ENCODE peak calls at places on chromosomes 3 and 15, in six cellular contexts. H, M, I, P, A and N are unnamed samples. For H3K4me1, the result is how much of the 10 kb centered on the place peaks cover.

GRCh38 chr3:142888099-142888483 is 792 bp downstream of the PCOLCE2 start:
- DNase-seq in H (peak), M (peak), I (no peak), P (peak), A (peak), N (no peak)

GRCh38 chr3:47425383-47425778 is 44.6 kb downstream of the PTPN23 start:
- DNase-seq in H (no peak), M (no peak), I (no peak), P (no peak), A (no peak), N (no peak)

GRCh38 chr3:129690406-129690805 is 83.9 kb upstream of the PLXND1 start:
- DNase-seq in H (peak), M (no peak), I (no peak), P (peak), A (peak), N (no peak)

GRCh38 chr3:70053293-70053692 is 53.8 kb downstream of the SAMMSON start:
- DNase-seq in H (no peak), M (no peak), I (no peak), P (no peak), A (no peak), N (no peak)

GRCh38 chr3:194422188-194422587 is 23.1 kb upstream of the GP5 start:
- DNase-seq in H (peak), M (no peak), I (no peak), P (no peak), A (no peak), N (no peak)

GRCh38 chr3:134803051-134803505 is 8.0 kb downstream of the EPHB1 start:
- DNase-seq in H (no peak), M (no peak), I (no peak), P (no peak), A (no peak), N (no peak)

GRCh38 chr3:120171134-120171863 is 77.1 kb upstream of the GSK3B start:
- DNase-seq in H (peak), M (no peak), I (no peak), P (no peak), A (no peak), N (no peak)

GRCh38 chr3:143875566-143875965 is 27.3 kb upstream of the SLC9A9 start:
- DNase-seq in H (no peak), M (no peak), I (no peak), P (no peak), A (no peak), N (no peak)

GRCh38 chr3:64224826-64225606 is at the start of gene PRICKLE2:
- DNase-seq in H (peak), M (peak), I (peak), P (peak), A (peak), N (peak)

GRCh38 chr3:52490938-52491526 is 4.1 kb upstream of the STAB1 start:
- DNase-seq in H (no peak), M (peak), I (no peak), P (peak), A (no peak), N (no peak)

GRCh38 chr15:63065262-63066234 is 23.0 kb downstream of the TPM1 start:
- DNase-seq in H (peak), M (no peak), I (no peak), P (no peak), A (no peak), N (no peak)

GRCh38 chr15:84887928-84888327 is 3.5 kb downstream of the SLC28A1 start:
- DNase-seq in H (no peak), M (no peak), I (no peak), P (no peak), A (no peak), N (no peak)

GRCh38 chr3:24886511-24886910 is 391.9 kb upstream of the THRB start:
- DNase-seq in H (no peak), M (no peak), I (no peak), P (no peak), A (no peak), N (no peak)

GRCh38 chr3:193831495-193832455 is 238.8 kb downstream of the OPA1 start:
- DNase-seq in H (no peak), M (no peak), I (no peak), P (no peak), A (peak), N (peak)

GRCh38 chr15:42324308-42324707 is 35.0 kb upstream of the CAPN3 start:
- DNase-seq in H (peak), M (no peak), I (no peak), P (no peak), A (no peak), N (no peak)

GRCh38 chr15:85582719-85583089 is 202.3 kb downstream of the AKAP13 start:
- DNase-seq in H (peak), M (peak), I (peak), P (peak), A (peak), N (peak)

GRCh38 chr3:127735767-127736693 is 63.3 kb downstream of the ABTB1 start:
- DNase-seq in H (peak), M (no peak), I (peak), P (no peak), A (peak), N (peak)

GRCh38 chr3:134640378-134640777 is 10.4 kb downstream of the KY start:
- DNase-seq in H (no peak), M (no peak), I (no peak), P (no peak), A (no peak), N (no peak)

GRCh38 chr15:83983634-83984458 is 251.7 kb upstream of the GOLGA6L4 start:
- DNase-seq in H (no peak), M (no peak), I (no peak), P (no peak), A (peak), N (no peak)

GRCh38 chr3:124126446-124127017 is 134.6 kb upstream of the ROPN1 start:
- DNase-seq in H (no peak), M (no peak), I (no peak), P (no peak), A (no peak), N (no peak)

GRCh38 chr3:52305926-52306325 is 10.2 kb upstream of the DNAH1 start:
- DNase-seq in H (no peak), M (no peak), I (no peak), P (no peak), A (no peak), N (no peak)

GRCh38 chr3:42880601-42881451 is 5.1 kb upstream of the CYP8B1 start:
- DNase-seq in H (peak), M (peak), I (peak), P (peak), A (peak), N (peak)

GRCh38 chr3:112399064-112399463 is 66.1 kb downstream of the CD200 start:
- DNase-seq in H (no peak), M (no peak), I (no peak), P (no peak), A (no peak), N (no peak)

GRCh38 chr3:117868766-117869165 is 1159.2 kb downstream of the TUSC7 start:
- DNase-seq in H (peak), M (no peak), I (no peak), P (no peak), A (no peak), N (no peak)

GRCh38 chr3:129599073-129599472 is 7.4 kb downstream of the PLXND1 start:
- DNase-seq in H (peak), M (no peak), I (no peak), P (no peak), A (no peak), N (no peak)

GRCh38 chr15:98954411-98954810 is 53.2 kb downstream of the PGPEP1L start:
- DNase-seq in H (peak), M (peak), I (peak), P (no peak), A (peak), N (peak)

GRCh38 chr3:12750223-12750622 is 8.8 kb downstream of the TMEM40 start:
- DNase-seq in H (peak), M (peak), I (no peak), P (peak), A (peak), N (no peak)

GRCh38 chr3:179613807-179614206 is 9.2 kb downstream of the NDUFB5 start:
- DNase-seq in H (peak), M (no peak), I (no peak), P (no peak), A (no peak), N (no peak)

GRCh38 chr3:42071720-42072582 is 19.2 kb upstream of the TRAK1 start:
- DNase-seq in H (peak), M (peak), I (peak), P (peak), A (peak), N (peak)

GRCh38 chr3:101011086-101011485 is 17.9 kb upstream of the ABI3BP start:
- DNase-seq in H (peak), M (no peak), I (no peak), P (no peak), A (no peak), N (no peak)

GRCh38 chr3:46368569-46368968 is 2.2 kb upstream of the CCR5 start:
- DNase-seq in H (no peak), M (peak), I (peak), P (peak), A (peak), N (peak)

DNA sequence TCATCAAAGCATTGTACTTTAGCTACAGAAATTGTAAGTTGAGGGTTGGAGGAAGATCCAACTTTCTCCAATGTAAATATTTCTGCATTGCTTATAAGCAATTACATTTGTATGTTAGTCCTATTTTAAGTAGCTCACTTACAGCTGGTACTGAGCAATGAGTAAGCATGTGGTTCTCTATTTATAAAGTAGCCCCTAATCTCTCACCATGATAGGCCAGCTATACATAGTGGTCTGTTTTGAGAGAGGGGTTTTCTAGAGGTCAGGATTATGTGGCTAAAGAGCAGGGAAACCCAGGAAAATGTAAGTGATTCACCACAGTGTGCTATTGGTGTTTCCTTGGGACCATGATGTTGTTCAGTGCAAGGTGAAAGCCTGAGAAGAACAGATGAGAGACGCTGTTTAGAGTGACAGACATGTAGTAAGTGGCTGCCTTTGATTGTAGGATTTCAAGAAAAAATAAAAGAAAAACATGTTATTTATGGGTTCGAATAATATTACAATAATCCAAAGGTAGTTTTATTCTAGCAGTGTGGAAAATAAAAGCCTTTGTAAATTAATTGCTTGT is 26.4 kb downstream of the RBMS3 start:
- DNase-seq in H (no peak), M (no peak), I (no peak), P (no peak), A (no peak), N (no peak)
- H3K4me1 ChIP-seq in H (under half), M (half or more), I (under half), P (under half), A (under half), N (under half)

GRCh38 chr15:65029736-65030208 is 333 bp upstream of the MTFMT start:
- DNase-seq in H (no peak), M (no peak), I (no peak), P (no peak), A (no peak), N (no peak)
- H3K4me1 ChIP-seq in H (under half), M (under half), I (under half), P (under half), A (under half), N (under half)

DNA sequence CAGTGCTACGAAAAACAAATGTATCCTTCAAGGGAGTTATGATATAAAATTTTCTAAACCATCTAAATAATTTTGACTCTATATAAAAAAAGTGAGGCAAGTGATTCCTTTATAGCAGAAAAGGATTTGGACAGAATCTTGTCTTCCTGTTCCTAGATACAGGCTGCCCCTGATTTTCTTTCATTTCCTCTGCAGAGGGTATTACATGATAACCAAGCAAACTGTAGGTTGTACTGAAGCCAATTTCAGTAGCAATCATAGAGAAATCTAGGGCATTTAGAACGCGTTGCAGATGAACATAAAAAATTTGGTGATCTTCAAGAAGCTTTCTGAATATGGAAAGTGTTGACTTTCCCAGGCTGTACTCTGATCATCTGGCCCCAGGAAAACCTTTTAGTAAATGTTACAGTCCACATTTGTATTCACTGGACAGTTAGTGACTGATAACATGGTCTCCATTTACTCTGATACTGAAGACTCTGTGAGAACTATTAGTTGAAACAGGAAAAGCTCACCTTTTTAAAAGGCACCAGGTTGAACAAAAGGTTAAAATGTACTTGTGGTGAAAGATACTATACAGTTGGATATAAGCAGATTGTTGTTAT is 9.1 kb upstream of the UTS2B start:
- DNase-seq in H (no peak), M (no peak), I (no peak), P (no peak), A (no peak), N (no peak)
- H3K4me1 ChIP-seq in H (half or more), M (half or more), I (half or more), P (under half), A (half or more), N (under half)

GRCh38 chr15:75712668-75713337 is at the start of gene CSPG4:
- DNase-seq in H (peak), M (peak), I (peak), P (peak), A (peak), N (no peak)
- H3K4me1 ChIP-seq in H (under half), M (under half), I (under half), P (under half), A (under half), N (under half)

GRCh38 chr15:67943961-67944674 is 104.3 kb upstream of the RNU6-1 start:
- DNase-seq in H (peak), M (peak), I (peak), P (no peak), A (peak), N (no peak)

GRCh38 chr15:67946701-67947100 is 106.9 kb upstream of the RNU6-1 start:
- DNase-seq in H (no peak), M (no peak), I (no peak), P (no peak), A (no peak), N (no peak)

GRCh38 chr15:67943475-67943874 is 103.6 kb upstream of the RNU6-1 start:
- DNase-seq in H (no peak), M (no peak), I (no peak), P (no peak), A (no peak), N (no peak)

GRCh38 chr15:67945951-67946700 is 106.3 kb upstream of the RNU6-1 start:
- DNase-seq in H (peak), M (no peak), I (no peak), P (no peak), A (no peak), N (no peak)

GRCh38 chr15:67945131-67945530 is 105.3 kb upstream of the RNU6-1 start:
- DNase-seq in H (no peak), M (no peak), I (no peak), P (no peak), A (no peak), N (no peak)
- H3K4me1 ChIP-seq in H (under half), M (under half), I (under half), P (under half), A (under half), N (under half)

DNA sequence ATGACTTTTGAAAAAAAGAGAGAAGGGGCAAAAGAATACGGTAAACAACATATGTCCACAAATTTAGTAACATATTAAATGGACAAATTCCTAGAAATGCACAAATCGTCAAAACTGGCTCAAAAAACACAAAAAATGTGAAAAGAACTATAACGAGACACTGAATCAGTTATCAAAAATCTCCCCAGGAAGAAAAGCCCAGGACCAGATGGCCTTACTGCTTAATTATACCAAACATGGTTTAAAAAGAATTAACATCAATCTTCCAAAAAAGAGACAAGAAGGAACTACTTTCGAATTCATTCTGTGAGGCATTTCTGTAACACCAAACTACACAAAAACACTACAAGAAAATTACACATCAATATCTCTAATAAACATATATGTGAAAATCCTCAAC is 117.4 kb downstream of the STAG1 start:
- DNase-seq in H (no peak), M (no peak), I (no peak), P (no peak), A (no peak), N (no peak)
- H3K4me1 ChIP-seq in H (under half), M (under half), I (under half), P (under half), A (under half), N (under half)

GRCh38 chr3:14404396-14405119 is 2.2 kb downstream of the SLC6A6 start:
- DNase-seq in H (no peak), M (no peak), I (no peak), P (no peak), A (no peak), N (no peak)

GRCh38 chr3:14401692-14402303 is 608 bp upstream of the SLC6A6 start:
- DNase-seq in H (no peak), M (no peak), I (no peak), P (no peak), A (no peak), N (no peak)

GRCh38 chr3:14403636-14404395 is 1.4 kb downstream of the SLC6A6 start:
- DNase-seq in H (peak), M (peak), I (no peak), P (peak), A (no peak), N (peak)

GRCh38 chr3:14405120-14405885 is 2.9 kb downstream of the SLC6A6 start:
- DNase-seq in H (peak), M (no peak), I (no peak), P (no peak), A (no peak), N (no peak)

DNA sequence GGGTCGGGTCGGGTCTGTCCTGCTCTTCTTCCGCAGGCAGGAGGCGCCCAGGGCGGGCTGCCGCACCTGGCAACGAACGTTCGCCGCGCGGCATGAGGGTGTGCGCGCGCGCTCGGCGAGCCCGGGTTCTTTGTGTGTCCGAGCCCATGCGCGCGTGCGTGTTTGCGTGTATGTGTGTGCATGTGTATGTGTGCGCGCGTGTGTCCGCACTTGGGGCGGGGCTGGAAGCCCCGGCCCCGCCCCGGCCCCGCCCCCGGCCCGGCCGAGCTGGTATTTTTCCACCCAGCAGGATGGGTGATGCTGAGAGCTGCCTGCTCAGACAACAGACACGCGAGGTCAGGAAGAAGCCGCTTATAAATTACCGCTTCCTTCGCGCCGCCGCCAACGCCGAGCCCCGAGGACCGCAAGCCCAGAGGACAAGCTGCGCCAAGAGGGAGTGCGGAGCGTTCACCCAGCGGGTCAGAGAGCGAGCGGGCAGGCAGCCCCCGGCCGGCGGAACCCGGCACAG is at the start of gene SLC6A6:
- DNase-seq in H (peak), M (peak), I (peak), P (peak), A (peak), N (peak)
- H3K4me1 ChIP-seq in H (under half), M (half or more), I (under half), P (under half), A (under half), N (under half)

GRCh38 chr3:71450162-71450561 is 133.4 kb downstream of the FOXP1 start:
- DNase-seq in H (no peak), M (no peak), I (no peak), P (no peak), A (peak), N (no peak)
- H3K4me1 ChIP-seq in H (under half), M (under half), I (under half), P (under half), A (half or more), N (under half)

GRCh38 chr15:60384052-60384451 is 13.7 kb downstream of the ANXA2 start:
- DNase-seq in H (peak), M (no peak), I (no peak), P (no peak), A (no peak), N (no peak)

GRCh38 chr15:60387321-60387720 is 10.5 kb downstream of the ANXA2 start:
- DNase-seq in H (peak), M (no peak), I (no peak), P (no peak), A (no peak), N (no peak)

GRCh38 chr15:60383008-60383694 is 14.6 kb downstream of the ANXA2 start:
- DNase-seq in H (peak), M (no peak), I (no peak), P (no peak), A (no peak), N (no peak)

GRCh38 chr15:60384526-60385127 is 13.2 kb downstream of the ANXA2 start:
- DNase-seq in H (peak), M (no peak), I (no peak), P (no peak), A (no peak), N (no peak)

GRCh38 chr15:60385620-60386552 is 11.9 kb downstream of the ANXA2 start:
- DNase-seq in H (peak), M (no peak), I (no peak), P (no peak), A (no peak), N (no peak)
- H3K4me1 ChIP-seq in H (half or more), M (half or more), I (under half), P (under half), A (under half), N (under half)